ENCODE peak calls at places on chromosomes 5 and 9, in four cellular contexts. K is K562, I is GM12878, L is HepG2. M is an unnamed sample.

GRCh38 chr5:89043676-89044075 is 160.7 kb upstream of the MEF2C start:
- DNase-seq in K (no peak), I (no peak), L (peak), M (no peak)

GRCh38 chr5:36396640-36397039 is 94.9 kb upstream of the RANBP3L start:
- DNase-seq in K (no peak), I (no peak), L (peak), M (no peak)

GRCh38 chr9:127943746-127944145 is 6.1 kb upstream of the DPM2 start:
- DNase-seq in K (peak), I (no peak), L (peak), M (peak)

GRCh38 chr9:74887041-74887980 is at the start of gene TRPM6:
- DNase-seq in K (peak), I (no peak), L (peak), M (peak)

GRCh38 chr5:88248094-88248493 is 20.6 kb downstream of the TMEM161B start:
- DNase-seq in K (no peak), I (no peak), L (no peak), M (no peak)

GRCh38 chr5:1554410-1554967 is 30.7 kb upstream of the LPCAT1 start:
- DNase-seq in K (peak), I (no peak), L (no peak), M (no peak)

GRCh38 chr9:111866976-111867375 is 29.6 kb upstream of the UGCG start:
- DNase-seq in K (peak), I (no peak), L (peak), M (no peak)

GRCh38 chr5:159735749-159736660 is 180.3 kb upstream of the ADRA1B start:
- DNase-seq in K (no peak), I (no peak), L (no peak), M (no peak)

GRCh38 chr5:39093351-39093749 is 19.2 kb upstream of the RICTOR start:
- DNase-seq in K (no peak), I (no peak), L (no peak), M (no peak)

GRCh38 chr5:65811895-65812294 is 89.9 kb downstream of the NLN start:
- DNase-seq in K (no peak), I (no peak), L (no peak), M (no peak)

GRCh38 chr5:110094109-110094508 is 404.4 kb downstream of the MAN2A1 start:
- DNase-seq in K (no peak), I (no peak), L (no peak), M (no peak)

GRCh38 chr5:83322273-83322924 is 149.1 kb upstream of the VCAN start:
- DNase-seq in K (no peak), I (no peak), L (no peak), M (no peak)

GRCh38 chr5:103847060-103847459 is 284.5 kb upstream of the NUDT12 start:
- DNase-seq in K (no peak), I (no peak), L (no peak), M (no peak)

GRCh38 chr5:136769900-136770684 is 404.7 kb upstream of the TRPC7 start:
- DNase-seq in K (peak), I (no peak), L (peak), M (peak)

GRCh38 chr5:65103674-65104035 is 334.9 kb downstream of the CWC27 start:
- DNase-seq in K (no peak), I (no peak), L (no peak), M (no peak)

GRCh38 chr5:17619353-17619752 is 9.2 kb downstream of the TAF11L12 start:
- DNase-seq in K (no peak), I (no peak), L (no peak), M (no peak)

GRCh38 chr5:107997338-107997979 is 326.7 kb upstream of the EFNA5 start:
- DNase-seq in K (no peak), I (no peak), L (no peak), M (no peak)

GRCh38 chr5:15026011-15026481 is 154.5 kb upstream of the ANKH start:
- DNase-seq in K (no peak), I (no peak), L (no peak), M (no peak)

GRCh38 chr5:68740204-68740910 is 353.5 kb upstream of the SLC30A5 start:
- DNase-seq in K (no peak), I (peak), L (no peak), M (no peak)

GRCh38 chr5:16593013-16593412 is 23.8 kb downstream of the RETREG1 start:
- DNase-seq in K (no peak), I (no peak), L (no peak), M (no peak)

GRCh38 chr5:1371602-1372342 is 26.9 kb upstream of the CLPTM1L start:
- DNase-seq in K (no peak), I (no peak), L (no peak), M (no peak)

GRCh38 chr9:91302831-91303230 is 58.9 kb downstream of the AUH start:
- DNase-seq in K (no peak), I (no peak), L (peak), M (no peak)

GRCh38 chr9:122236681-122237080 is 7.9 kb upstream of the LHX6 start:
- DNase-seq in K (no peak), I (no peak), L (no peak), M (no peak)

GRCh38 chr9:134838651-134839431 is 41.8 kb upstream of the FCN2 start:
- DNase-seq in K (no peak), I (no peak), L (no peak), M (no peak)

GRCh38 chr9:2620876-2621677 is 510 bp upstream of the VLDLR start:
- DNase-seq in K (peak), I (no peak), L (peak), M (peak)

GRCh38 chr9:109198736-109199384 is 31.8 kb upstream of the FRRS1L start:
- DNase-seq in K (peak), I (no peak), L (no peak), M (no peak)

GRCh38 chr5:74360535-74361210 is 279.9 kb downstream of the ENC1 start:
- DNase-seq in K (no peak), I (no peak), L (no peak), M (no peak)

GRCh38 chr9:99819123-99819483 is 2.6 kb upstream of the NR4A3 start:
- DNase-seq in K (no peak), I (no peak), L (no peak), M (no peak)

GRCh38 chr9:99821187-99822095 is at the start of gene NR4A3:
- DNase-seq in K (peak), I (peak), L (peak), M (peak)

GRCh38 chr9:99822096-99822595 is 461 bp downstream of the NR4A3 start:
- DNase-seq in K (no peak), I (no peak), L (no peak), M (peak)

GRCh38 chr9:99819484-99820329 is 2.0 kb upstream of the NR4A3 start:
- DNase-seq in K (peak), I (peak), L (peak), M (peak)

GRCh38 chr9:99820330-99821186 is 1.1 kb upstream of the NR4A3 start:
- DNase-seq in K (no peak), I (no peak), L (peak), M (no peak)
- TF ChIP-seq FOXK2 in K (peak), I (no peak), L (no peak), M (no peak)

DNA sequence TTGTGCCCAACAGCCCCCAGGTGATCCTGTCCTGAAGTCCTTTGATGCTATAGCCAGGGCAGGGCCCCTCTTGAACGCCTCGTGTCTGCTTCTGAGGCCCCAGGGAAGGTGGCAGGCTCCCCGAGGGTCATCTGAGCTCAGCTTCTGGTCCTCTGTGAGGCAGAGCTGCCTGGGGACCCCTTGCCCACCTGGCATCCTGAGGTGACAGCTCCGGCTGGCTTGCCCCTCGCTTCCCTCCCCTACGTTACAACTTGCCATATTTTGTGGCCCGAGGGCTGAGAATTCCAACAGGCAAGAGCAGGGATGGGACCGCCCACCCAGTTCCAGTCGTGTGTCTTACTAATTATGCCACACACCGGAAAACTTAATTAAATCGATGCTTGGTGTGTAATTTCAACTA is 220.8 kb upstream of the IER5L start:
- DNase-seq in K (no peak), I (no peak), L (no peak), M (no peak)
- TF ChIP-seq FOXM1 in K (no peak), I (no peak), L (no peak), M (no peak)

GRCh38 chr9:96551403-96551802 is 68.2 kb downstream of the CDC14B start:
- DNase-seq in K (no peak), I (no peak), L (no peak), M (no peak)
- TF ChIP-seq FOXK2 in K (no peak), I (no peak), L (no peak), M (no peak)

DNA sequence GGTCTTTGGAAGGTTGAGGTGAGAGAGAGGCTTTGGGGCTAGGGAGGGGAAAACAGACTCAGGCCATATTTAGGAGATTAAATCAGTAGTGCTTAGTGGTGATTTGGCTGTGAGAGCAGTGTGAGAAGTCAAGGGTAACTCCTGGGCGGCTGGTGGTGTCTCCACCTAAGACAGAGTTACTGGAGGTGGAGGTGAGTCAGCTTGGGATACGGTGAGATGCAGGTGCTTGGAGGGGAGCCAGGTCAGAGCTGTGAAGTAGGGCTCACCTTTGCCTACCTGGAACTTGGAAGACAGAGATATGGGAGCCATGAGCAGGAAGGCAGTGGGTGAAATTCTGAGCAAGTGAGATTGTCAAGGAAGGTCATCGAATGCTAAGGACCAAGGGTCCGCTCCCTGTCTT is 24.5 kb downstream of the RGS3 start:
- DNase-seq in K (no peak), I (no peak), L (no peak), M (no peak)
- TF ChIP-seq FOXM1 in K (no peak), I (no peak), L (no peak), M (no peak)

DNA sequence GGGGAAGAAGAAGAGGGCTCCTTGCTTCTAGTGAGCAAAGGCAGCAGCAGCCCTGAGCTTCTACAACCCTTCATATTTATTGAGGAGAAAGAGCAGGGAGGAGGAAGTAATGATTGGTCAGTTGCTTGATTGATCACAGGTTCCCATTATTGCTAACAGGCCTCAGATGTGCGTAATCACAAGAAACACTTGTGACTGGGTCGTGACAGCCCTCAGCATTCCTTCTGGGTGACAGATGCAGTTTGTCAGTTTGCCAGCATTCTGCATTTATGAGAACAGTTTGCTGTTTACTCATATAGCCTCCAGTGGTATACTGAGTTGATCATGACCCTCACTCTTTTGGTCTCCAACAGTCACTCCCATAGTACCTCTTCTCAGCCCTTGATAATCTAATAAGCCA is 111.5 kb upstream of the TNC start:
- DNase-seq in K (no peak), I (no peak), L (no peak), M (no peak)
- TF ChIP-seq FOXK2 in K (no peak), I (no peak), L (no peak), M (no peak)

DNA sequence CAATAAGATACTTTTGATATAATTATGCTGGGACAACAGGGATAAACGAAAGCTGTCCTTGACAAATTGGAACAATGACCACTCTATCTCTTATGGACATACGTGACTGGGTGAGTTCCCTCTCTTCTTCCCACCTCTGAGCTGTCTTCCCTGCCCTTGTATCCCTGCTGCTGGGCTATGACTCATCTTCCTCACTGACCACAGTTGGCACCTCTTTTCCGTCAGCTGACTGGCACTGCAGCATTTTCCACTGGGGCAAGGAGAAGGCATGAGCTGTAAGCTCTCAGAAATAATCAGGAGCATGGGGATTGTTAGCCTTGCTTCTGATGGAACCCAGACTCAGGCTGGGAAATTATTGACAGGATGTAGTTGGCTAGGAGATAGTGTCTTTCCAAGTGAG is 48.7 kb downstream of the PCSK1 start:
- DNase-seq in K (no peak), I (no peak), L (peak), M (no peak)
- TF ChIP-seq FOXM1 in K (no peak), I (no peak), L (no peak), M (no peak)

DNA sequence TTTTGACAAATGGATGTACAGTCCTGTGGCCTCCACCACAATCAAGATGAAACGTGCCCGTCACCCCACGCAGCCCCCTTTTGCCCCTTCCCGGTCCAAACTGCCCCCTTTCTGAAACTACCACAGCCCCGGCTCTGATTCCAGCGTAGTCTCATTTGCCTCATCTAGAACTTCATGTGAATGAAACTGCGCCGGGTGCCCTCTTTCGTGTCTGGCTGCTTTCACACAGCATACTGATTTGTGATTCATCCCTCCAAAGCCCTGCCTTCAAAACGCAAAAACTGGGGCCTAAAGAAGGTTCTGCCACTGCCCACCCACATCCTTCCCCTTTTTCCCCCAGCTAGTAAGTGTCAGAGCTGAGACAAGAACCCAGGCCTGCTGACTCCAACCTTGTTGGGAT is 31.5 kb upstream of the NCS1 start:
- DNase-seq in K (no peak), I (no peak), L (no peak), M (no peak)
- TF ChIP-seq FOXK2 in K (no peak), I (no peak), L (no peak), M (no peak)

DNA sequence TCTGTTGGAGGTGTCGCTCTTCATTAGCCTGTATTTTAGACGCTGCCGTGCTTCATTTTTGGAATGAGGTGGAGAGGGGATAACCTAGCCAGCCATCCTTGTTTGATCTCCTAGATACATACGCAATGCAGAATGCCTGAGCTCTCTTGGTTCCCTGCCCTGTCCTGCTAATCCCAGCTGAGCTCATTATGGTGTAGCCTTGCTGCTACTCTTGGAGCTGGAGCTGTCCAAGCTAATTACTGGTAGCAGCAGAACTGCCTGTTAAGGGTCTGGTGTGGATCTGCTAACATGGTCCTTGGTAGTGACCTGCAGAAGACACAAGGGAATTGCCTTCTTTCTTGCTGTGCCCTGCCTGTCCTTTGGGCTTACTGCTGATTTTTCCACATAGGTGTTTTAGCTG is 207.9 kb downstream of the CNTLN start:
- DNase-seq in K (no peak), I (no peak), L (no peak), M (no peak)
- TF ChIP-seq FOXM1 in K (no peak), I (no peak), L (no peak), M (no peak)

GRCh38 chr9:132164604-132165362 is 2.9 kb downstream of the NTNG2 start:
- DNase-seq in K (no peak), I (no peak), L (peak), M (no peak)
- TF ChIP-seq FOXK2 in K (no peak), I (no peak), L (no peak), M (no peak)